ENCODE peak calls at places on chromosome 1, in ten cellular contexts. One of them, this sample, is unnamed.

GRCh38 chr1:156584813-156585212 is 5.3 kb downstream of the TTC24 start:
- DNase-seq in mucosa of descending colon: no peak
- DNase-seq in cardiac fibroblast: no peak
- DNase-seq in astrocyte of the spinal cord: no peak
- DNase-seq in uterus: no peak
- DNase-seq in IMR-90: no peak
- DNase-seq in stomach: no peak
- DNase-seq in retinal pigment epithelial cell: no peak
- DNase-seq in SK-N-SH: peak; percentile 65
- DNase-seq in brain microvascular endothelial cell: no peak
- DNase-seq in this sample: no peak

GRCh38 chr1:175885247-175885646 is 141.9 kb upstream of the TNR start:
- DNase-seq in stomach: no peak
- DNase-seq in uterus: no peak
- DNase-seq in astrocyte of the spinal cord: peak; percentile 3
- DNase-seq in SK-N-SH: no peak
- DNase-seq in IMR-90: peak; percentile 64
- DNase-seq in mucosa of descending colon: no peak
- DNase-seq in cardiac fibroblast: peak; percentile 2
- DNase-seq in brain microvascular endothelial cell: no peak
- DNase-seq in retinal pigment epithelial cell: peak; percentile 29
- DNase-seq in this sample: no peak

GRCh38 chr1:186326009-186326408 is 49.0 kb downstream of the TPR start:
- DNase-seq in SK-N-SH: no peak
- DNase-seq in astrocyte of the spinal cord: no peak
- DNase-seq in uterus: no peak
- DNase-seq in cardiac fibroblast: no peak
- DNase-seq in stomach: no peak
- DNase-seq in IMR-90: no peak
- DNase-seq in brain microvascular endothelial cell: no peak
- DNase-seq in retinal pigment epithelial cell: no peak
- DNase-seq in mucosa of descending colon: no peak
- DNase-seq in this sample: no peak

GRCh38 chr1:58431847-58432246 is 114.7 kb downstream of the OMA1 start:
- DNase-seq in brain microvascular endothelial cell: no peak
- DNase-seq in stomach: no peak
- DNase-seq in SK-N-SH: no peak
- DNase-seq in retinal pigment epithelial cell: no peak
- DNase-seq in mucosa of descending colon: no peak
- DNase-seq in IMR-90: no peak
- DNase-seq in cardiac fibroblast: no peak
- DNase-seq in astrocyte of the spinal cord: no peak
- DNase-seq in uterus: no peak
- DNase-seq in this sample: no peak

GRCh38 chr1:17438977-17439249 is 564 bp downstream of the RCC2 start:
- DNase-seq in brain microvascular endothelial cell: no peak
- DNase-seq in uterus: no peak
- DNase-seq in cardiac fibroblast: no peak
- DNase-seq in mucosa of descending colon: peak; percentile 62
- DNase-seq in IMR-90: no peak
- DNase-seq in retinal pigment epithelial cell: no peak
- DNase-seq in stomach: no peak
- DNase-seq in astrocyte of the spinal cord: no peak
- DNase-seq in SK-N-SH: peak; percentile 51
- DNase-seq in this sample: peak; percentile 73

GRCh38 chr1:157364612-157365011 is 187.7 kb downstream of the FCRL5 start:
- DNase-seq in IMR-90: no peak
- DNase-seq in uterus: no peak
- DNase-seq in astrocyte of the spinal cord: no peak
- DNase-seq in cardiac fibroblast: no peak
- DNase-seq in stomach: no peak
- DNase-seq in SK-N-SH: no peak
- DNase-seq in retinal pigment epithelial cell: no peak
- DNase-seq in mucosa of descending colon: no peak
- DNase-seq in brain microvascular endothelial cell: no peak
- DNase-seq in this sample: no peak

GRCh38 chr1:182450087-182450486 is at the start of gene RGSL1:
- DNase-seq in uterus: no peak
- DNase-seq in SK-N-SH: no peak
- DNase-seq in retinal pigment epithelial cell: no peak
- DNase-seq in IMR-90: no peak
- DNase-seq in astrocyte of the spinal cord: no peak
- DNase-seq in mucosa of descending colon: no peak
- DNase-seq in brain microvascular endothelial cell: no peak
- DNase-seq in stomach: no peak
- DNase-seq in cardiac fibroblast: no peak
- DNase-seq in this sample: no peak

GRCh38 chr1:16191916-16192545 is 20.4 kb downstream of the ARHGEF19 start:
- DNase-seq in mucosa of descending colon: no peak
- DNase-seq in stomach: no peak
- DNase-seq in cardiac fibroblast: no peak
- DNase-seq in retinal pigment epithelial cell: no peak
- DNase-seq in astrocyte of the spinal cord: no peak
- DNase-seq in IMR-90: no peak
- DNase-seq in SK-N-SH: no peak
- DNase-seq in uterus: no peak
- DNase-seq in brain microvascular endothelial cell: no peak
- DNase-seq in this sample: no peak

GRCh38 chr1:92556350-92556749 is 69.6 kb upstream of the GFI1 start:
- DNase-seq in uterus: no peak
- DNase-seq in brain microvascular endothelial cell: no peak
- DNase-seq in IMR-90: no peak
- DNase-seq in SK-N-SH: no peak
- DNase-seq in cardiac fibroblast: no peak
- DNase-seq in retinal pigment epithelial cell: no peak
- DNase-seq in astrocyte of the spinal cord: no peak
- DNase-seq in stomach: no peak
- DNase-seq in mucosa of descending colon: no peak
- DNase-seq in this sample: no peak

GRCh38 chr1:161177936-161178244 is 583 bp upstream of the B4GALT3 start:
- DNase-seq in uterus: no peak
- DNase-seq in mucosa of descending colon: no peak
- DNase-seq in brain microvascular endothelial cell: no peak
- DNase-seq in retinal pigment epithelial cell: no peak
- DNase-seq in IMR-90: no peak
- DNase-seq in stomach: no peak
- DNase-seq in SK-N-SH: no peak
- DNase-seq in astrocyte of the spinal cord: no peak
- DNase-seq in cardiac fibroblast: no peak
- DNase-seq in this sample: no peak
- TF ChIP-seq CTCF in uterus: no peak
- TF ChIP-seq CTCF in mucosa of descending colon: no peak
- TF ChIP-seq CTCF in brain microvascular endothelial cell: no peak
- TF ChIP-seq CTCF in retinal pigment epithelial cell: no peak
- TF ChIP-seq CTCF in IMR-90: no peak
- TF ChIP-seq CTCF in stomach: no peak
- TF ChIP-seq CTCF in SK-N-SH: no peak
- TF ChIP-seq CTCF in astrocyte of the spinal cord: no peak
- TF ChIP-seq CTCF in cardiac fibroblast: no peak
- TF ChIP-seq CTCF in this sample: no peak

GRCh38 chr1:65310078-65310587 is 790 bp downstream of the DNAJC6 start:
- DNase-seq in mucosa of descending colon: no peak
- DNase-seq in SK-N-SH: peak; percentile 80
- DNase-seq in uterus: no peak
- DNase-seq in IMR-90: no peak
- DNase-seq in retinal pigment epithelial cell: no peak
- DNase-seq in astrocyte of the spinal cord: no peak
- DNase-seq in cardiac fibroblast: no peak
- DNase-seq in brain microvascular endothelial cell: peak; percentile 9
- DNase-seq in stomach: no peak
- DNase-seq in this sample: peak; percentile 63
- H3K4me3 ChIP-seq in mucosa of descending colon: no peak overlapping the region
- H3K4me3 ChIP-seq in SK-N-SH: peak overlapping the region; percentile 62
- H3K4me3 ChIP-seq in uterus: peak overlapping the region; percentile 8
- H3K4me3 ChIP-seq in IMR-90: no peak overlapping the region
- H3K4me3 ChIP-seq in retinal pigment epithelial cell: peak overlapping the region; percentile 53
- H3K4me3 ChIP-seq in astrocyte of the spinal cord: peak overlapping the region; percentile 31
- H3K4me3 ChIP-seq in cardiac fibroblast: peak overlapping the region; percentile 45
- H3K4me3 ChIP-seq in brain microvascular endothelial cell: peak overlapping the region; percentile 52
- H3K4me3 ChIP-seq in stomach: peak overlapping the region; percentile 49
- H3K4me3 ChIP-seq in this sample: no peak overlapping the region

GRCh38 chr1:32828341-32828740 is 10.9 kb downstream of the S100PBP start:
- DNase-seq in brain microvascular endothelial cell: no peak
- DNase-seq in retinal pigment epithelial cell: no peak
- DNase-seq in uterus: no peak
- DNase-seq in cardiac fibroblast: peak; percentile 27
- DNase-seq in stomach: no peak
- DNase-seq in astrocyte of the spinal cord: peak; percentile 17
- DNase-seq in SK-N-SH: peak; percentile 37
- DNase-seq in mucosa of descending colon: no peak
- DNase-seq in IMR-90: peak; percentile 28
- DNase-seq in this sample: no peak
- TF ChIP-seq CTCF in brain microvascular endothelial cell: peak; percentile 17
- TF ChIP-seq CTCF in retinal pigment epithelial cell: peak; percentile 1
- TF ChIP-seq CTCF in uterus: no peak
- TF ChIP-seq CTCF in cardiac fibroblast: no peak
- TF ChIP-seq CTCF in stomach: no peak
- TF ChIP-seq CTCF in astrocyte of the spinal cord: peak; percentile 30
- TF ChIP-seq CTCF in SK-N-SH: peak; percentile 52
- TF ChIP-seq CTCF in mucosa of descending colon: no peak
- TF ChIP-seq CTCF in IMR-90: peak; percentile 35
- TF ChIP-seq CTCF in this sample: no peak

DNA sequence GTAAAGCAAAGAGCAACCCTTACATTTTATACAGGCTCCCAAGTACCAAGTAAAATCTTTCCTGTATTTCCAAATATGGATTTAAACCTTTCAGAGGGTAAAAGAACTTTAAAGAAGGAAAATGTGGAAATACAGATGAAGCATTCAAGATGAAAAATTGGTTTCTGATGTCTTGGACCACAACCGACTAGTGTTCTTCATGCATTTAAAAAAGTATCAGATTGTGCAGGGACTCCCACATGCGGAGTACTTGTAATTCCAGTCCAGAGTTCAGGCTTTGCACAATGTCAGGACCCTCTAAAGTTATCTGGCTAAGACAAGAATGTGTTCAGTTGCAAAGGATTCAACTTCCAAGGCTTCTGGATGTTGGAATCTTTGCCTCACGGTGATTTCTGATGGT is 66.6 kb downstream of the RGL1 start:
- DNase-seq in cardiac fibroblast: no peak
- DNase-seq in astrocyte of the spinal cord: no peak
- DNase-seq in stomach: no peak
- DNase-seq in brain microvascular endothelial cell: no peak
- DNase-seq in retinal pigment epithelial cell: no peak
- DNase-seq in mucosa of descending colon: no peak
- DNase-seq in SK-N-SH: no peak
- DNase-seq in IMR-90: no peak
- DNase-seq in uterus: no peak
- DNase-seq in this sample: no peak
- H3K4me3 ChIP-seq in cardiac fibroblast: no peak overlapping the region
- H3K4me3 ChIP-seq in astrocyte of the spinal cord: no peak overlapping the region
- H3K4me3 ChIP-seq in stomach: no peak overlapping the region
- H3K4me3 ChIP-seq in brain microvascular endothelial cell: no peak overlapping the region
- H3K4me3 ChIP-seq in retinal pigment epithelial cell: no peak overlapping the region
- H3K4me3 ChIP-seq in mucosa of descending colon: no peak overlapping the region
- H3K4me3 ChIP-seq in SK-N-SH: no peak overlapping the region
- H3K4me3 ChIP-seq in IMR-90: no peak overlapping the region
- H3K4me3 ChIP-seq in uterus: no peak overlapping the region
- H3K4me3 ChIP-seq in this sample: no peak overlapping the region

DNA sequence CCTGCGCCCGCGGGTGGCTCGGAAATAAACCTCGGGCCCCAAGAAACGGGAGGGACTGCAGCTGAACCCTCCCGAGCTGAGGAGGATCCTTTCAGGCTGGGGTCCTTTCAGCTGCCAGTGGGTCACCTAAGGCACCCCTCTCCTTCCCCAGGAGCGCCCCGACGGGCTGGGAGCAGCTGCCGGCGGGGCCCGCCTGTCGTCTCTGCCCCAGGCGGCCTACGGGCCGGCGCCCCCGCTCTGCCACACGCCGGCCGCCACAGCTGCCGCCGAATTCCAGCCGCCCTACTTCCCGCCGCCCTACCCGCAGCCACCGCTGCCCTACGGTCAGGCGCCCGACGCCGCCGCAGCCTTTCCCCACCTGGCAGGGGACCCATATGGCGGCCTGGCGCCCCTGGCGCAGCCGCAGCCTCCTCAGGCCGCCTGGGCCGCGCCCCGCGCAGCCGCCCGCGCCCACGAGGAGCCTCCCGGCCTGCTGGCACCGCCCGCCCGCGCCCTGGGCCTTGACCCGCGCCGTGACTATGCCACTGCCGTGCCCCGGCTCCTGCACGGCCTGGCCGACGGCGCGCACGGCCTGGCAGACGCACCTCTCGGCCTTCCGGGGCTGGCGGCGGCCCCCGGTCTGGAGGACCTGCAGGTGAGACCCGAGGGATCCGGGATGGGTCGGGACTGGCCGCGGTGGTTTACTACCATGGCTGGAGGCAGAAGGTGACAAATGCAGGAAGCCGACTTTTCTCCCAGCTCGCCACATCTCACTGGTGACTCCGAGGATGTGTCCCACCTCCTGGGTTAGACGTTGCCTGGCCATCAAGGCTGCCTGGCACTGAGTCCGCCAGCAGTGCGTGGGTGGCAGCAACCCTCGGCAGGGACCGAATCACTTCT is 901 bp downstream of the TFAP2E start:
- DNase-seq in brain microvascular endothelial cell: no peak
- DNase-seq in astrocyte of the spinal cord: no peak
- DNase-seq in stomach: no peak
- DNase-seq in IMR-90: no peak
- DNase-seq in SK-N-SH: no peak
- DNase-seq in mucosa of descending colon: no peak
- DNase-seq in uterus: no peak
- DNase-seq in cardiac fibroblast: no peak
- DNase-seq in retinal pigment epithelial cell: no peak
- DNase-seq in this sample: peak; percentile 70
- TF ChIP-seq CTCF in brain microvascular endothelial cell: no peak
- TF ChIP-seq CTCF in astrocyte of the spinal cord: no peak
- TF ChIP-seq CTCF in stomach: no peak
- TF ChIP-seq CTCF in IMR-90: no peak
- TF ChIP-seq CTCF in SK-N-SH: no peak
- TF ChIP-seq CTCF in mucosa of descending colon: no peak
- TF ChIP-seq CTCF in uterus: no peak
- TF ChIP-seq CTCF in cardiac fibroblast: no peak
- TF ChIP-seq CTCF in retinal pigment epithelial cell: no peak
- TF ChIP-seq CTCF in this sample: no peak

This sample was measured in kidney.